ENCODE peak calls at places on chromosome X, in eight cellular contexts. M is K562, T is A549, Q is GM12878, G is HCT116, H is H1, U is HepG2, D is SK-N-SH. I is an unnamed sample.

GRCh38 chrX:49147907-49148306 is 14.7 kb upstream of the MAGIX start:
- DNase-seq in M (no peak), T (no peak), Q (no peak), G (no peak), H (no peak), U (no peak), D (no peak), I (no peak)

GRCh38 chrX:153494541-153495361 is at the start of gene BGN:
- DNase-seq in M (peak), T (peak), Q (no peak), G (no peak), H (peak), U (peak), D (peak), I (peak)

GRCh38 chrX:101956556-101956955 is 24.7 kb upstream of the ZMAT1 start:
- DNase-seq in M (no peak), T (no peak), Q (no peak), G (no peak), H (no peak), U (no peak), D (no peak), I (no peak)

GRCh38 chrX:11558972-11559371 is 106.7 kb downstream of the ARHGAP6 start:
- DNase-seq in M (peak), T (peak), Q (no peak), G (peak), H (peak), U (peak), D (peak), I (no peak)

GRCh38 chrX:46279214-46279924 is 265.9 kb downstream of the ZNF674 start:
- DNase-seq in M (no peak), T (no peak), Q (no peak), G (no peak), H (no peak), U (no peak), D (no peak), I (no peak)

GRCh38 chrX:17376381-17377046 is 1.5 kb downstream of the NHS start:
- DNase-seq in M (no peak), T (peak), Q (no peak), G (no peak), H (peak), U (no peak), D (no peak), I (no peak)

GRCh38 chrX:153871946-153872878 is 13.8 kb downstream of the L1CAM start:
- DNase-seq in M (no peak), T (no peak), Q (no peak), G (no peak), H (no peak), U (no peak), D (peak), I (no peak)

GRCh38 chrX:40402771-40403533 is 177.8 kb upstream of the ATP6AP2 start:
- DNase-seq in M (peak), T (peak), Q (no peak), G (no peak), H (no peak), U (no peak), D (no peak), I (peak)

GRCh38 chrX:47574096-47574553 is 8.1 kb upstream of the TIMP1 start:
- DNase-seq in M (no peak), T (no peak), Q (no peak), G (no peak), H (no peak), U (no peak), D (no peak), I (no peak)

GRCh38 chrX:13069771-13070410 is 25.5 kb upstream of the FAM9C start:
- DNase-seq in M (no peak), T (no peak), Q (no peak), G (no peak), H (no peak), U (no peak), D (no peak), I (peak)

GRCh38 chrX:46209768-46210167 is 335.5 kb downstream of the ZNF674 start:
- DNase-seq in M (no peak), T (no peak), Q (no peak), G (peak), H (no peak), U (no peak), D (no peak), I (no peak)

GRCh38 chrX:123959281-123960063 is 2.0 kb upstream of the STAG2 start:
- DNase-seq in M (peak), T (peak), Q (no peak), G (no peak), H (no peak), U (no peak), D (peak), I (no peak)

GRCh38 chrX:106898462-106898861 is 4.7 kb downstream of the RIPPLY1 start:
- DNase-seq in M (peak), T (peak), Q (peak), G (no peak), H (no peak), U (peak), D (peak), I (peak)

GRCh38 chrX:43559643-43560042 is 96.5 kb upstream of the MAOA start:
- DNase-seq in M (peak), T (peak), Q (no peak), G (peak), H (peak), U (peak), D (peak), I (peak)

GRCh38 chrX:88355252-88355651 is 391.8 kb upstream of the CPXCR1 start:
- DNase-seq in M (no peak), T (no peak), Q (no peak), G (no peak), H (no peak), U (peak), D (no peak), I (no peak)

GRCh38 chrX:144709841-144710240 is 537.5 kb upstream of the SPANXN1 start:
- DNase-seq in M (no peak), T (no peak), Q (no peak), G (no peak), H (no peak), U (no peak), D (no peak), I (no peak)

GRCh38 chrX:17242470-17242869 is 132.5 kb upstream of the NHS start:
- DNase-seq in M (peak), T (no peak), Q (no peak), G (peak), H (peak), U (peak), D (peak), I (peak)

GRCh38 chrX:153488231-153488914 is 6.4 kb upstream of the BGN start:
- DNase-seq in M (no peak), T (no peak), Q (no peak), G (no peak), H (no peak), U (peak), D (no peak), I (peak)

GRCh38 chrX:134294548-134294947 is 57.6 kb downstream of the CCDC160 start:
- DNase-seq in M (peak), T (no peak), Q (no peak), G (no peak), H (no peak), U (no peak), D (peak), I (peak)

GRCh38 chrX:6203462-6204215 is 25.0 kb downstream of the NLGN4X start:
- DNase-seq in M (no peak), T (no peak), Q (no peak), G (no peak), H (no peak), U (no peak), D (no peak), I (no peak)

GRCh38 chrX:95675794-95676193 is 1008.8 kb upstream of the DIAPH2 start:
- DNase-seq in M (no peak), T (no peak), Q (no peak), G (no peak), H (no peak), U (no peak), D (no peak), I (no peak)

GRCh38 chrX:97995834-97996233 is 1112.1 kb downstream of the RPA4 start:
- DNase-seq in M (no peak), T (no peak), Q (no peak), G (no peak), H (no peak), U (no peak), D (no peak), I (no peak)

GRCh38 chrX:34918091-34918736 is 24.4 kb upstream of the FAM47B start:
- DNase-seq in M (no peak), T (peak), Q (no peak), G (no peak), H (no peak), U (no peak), D (no peak), I (peak)

GRCh38 chrX:17511556-17511955 is 136.6 kb downstream of the NHS start:
- DNase-seq in M (no peak), T (no peak), Q (no peak), G (no peak), H (no peak), U (no peak), D (no peak), I (peak)

GRCh38 chrX:13201605-13202219 is 118.1 kb downstream of the ATXN3L start:
- DNase-seq in M (no peak), T (no peak), Q (no peak), G (no peak), H (peak), U (no peak), D (no peak), I (no peak)

GRCh38 chrX:101229155-101229554 is 9.6 kb downstream of the DRP2 start:
- DNase-seq in M (no peak), T (no peak), Q (no peak), G (no peak), H (no peak), U (no peak), D (no peak), I (peak)

GRCh38 chrX:115560978-115561604 is at the start of gene PLS3:
- DNase-seq in M (no peak), T (peak), Q (no peak), G (peak), H (peak), U (peak), D (peak), I (peak)

GRCh38 chrX:22323541-22323940 is 50.8 kb downstream of the CBLL2 start:
- DNase-seq in M (no peak), T (no peak), Q (no peak), G (no peak), H (no peak), U (no peak), D (no peak), I (peak)
- TF ChIP-seq RAD21 in M (no peak), T (no peak), Q (no peak), G (no peak), H (no peak), U (no peak), D (no peak), I (no peak)

GRCh38 chrX:53684415-53685192 is 1.9 kb downstream of the HUWE1 start:
- DNase-seq in M (no peak), T (peak), Q (no peak), G (no peak), H (no peak), U (no peak), D (no peak), I (no peak)
- TF ChIP-seq RAD21 in M (no peak), T (no peak), Q (no peak), G (no peak), H (no peak), U (no peak), D (no peak), I (no peak)

GRCh38 chrX:698246-698645 is 67.7 kb downstream of the SHOX start:
- DNase-seq in M (no peak), T (no peak), Q (no peak), G (no peak), H (no peak), U (no peak), D (no peak), I (no peak)

GRCh38 chrX:703466-704210 is 73.0 kb downstream of the SHOX start:
- DNase-seq in M (no peak), T (no peak), Q (no peak), G (no peak), H (no peak), U (no peak), D (no peak), I (no peak)

GRCh38 chrX:701673-702072 is 71.1 kb downstream of the SHOX start:
- DNase-seq in M (no peak), T (no peak), Q (no peak), G (no peak), H (no peak), U (no peak), D (no peak), I (no peak)

GRCh38 chrX:700936-701335 is 70.3 kb downstream of the SHOX start:
- DNase-seq in M (no peak), T (no peak), Q (no peak), G (no peak), H (no peak), U (no peak), D (no peak), I (no peak)
- TF ChIP-seq RAD21 in M (no peak), T (no peak), Q (no peak), G (no peak), H (no peak), U (no peak), D (no peak), I (no peak)

GRCh38 chrX:96704661-96705060 is 20.0 kb downstream of the DIAPH2 start:
- DNase-seq in M (no peak), T (no peak), Q (no peak), G (no peak), H (no peak), U (no peak), D (no peak), I (peak)
- TF ChIP-seq RAD21 in M (no peak), T (no peak), Q (no peak), G (no peak), H (no peak), U (no peak), D (no peak), I (no peak)

GRCh38 chrX:78506248-78506647 is 152.9 kb downstream of the RTL3 start:
- DNase-seq in M (no peak), T (no peak), Q (no peak), G (no peak), H (no peak), U (no peak), D (no peak), I (no peak)
- TF ChIP-seq RAD21 in M (no peak), T (no peak), Q (no peak), G (no peak), H (no peak), U (no peak), D (no peak), I (no peak)

DNA sequence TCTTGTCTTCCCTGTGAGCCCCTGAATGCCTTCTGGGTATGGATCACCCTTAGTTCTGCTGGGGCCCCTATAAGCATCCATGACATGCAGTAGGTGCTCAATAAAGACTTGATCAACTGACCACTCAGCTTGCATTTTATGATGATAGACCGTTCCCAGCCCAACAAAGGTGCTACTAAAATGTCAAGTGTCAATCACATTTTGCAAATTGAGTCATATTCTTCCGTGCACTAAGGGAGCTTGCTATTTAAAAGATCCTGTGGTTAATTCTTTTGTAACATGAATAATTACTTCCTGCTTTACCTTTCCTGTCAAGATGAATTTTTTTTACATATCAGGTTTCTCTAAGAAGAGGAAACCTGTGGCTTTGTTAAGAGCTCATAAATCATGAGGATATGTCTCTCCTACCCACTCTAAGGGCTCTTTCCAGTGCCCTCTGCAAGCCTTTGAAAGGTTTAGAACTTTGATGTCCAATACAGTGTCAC is 47.6 kb downstream of the SH3KBP1 start:
- DNase-seq in M (no peak), T (no peak), Q (peak), G (peak), H (no peak), U (no peak), D (no peak), I (no peak)
- TF ChIP-seq RAD21 in M (no peak), T (no peak), Q (no peak), G (peak), H (no peak), U (no peak), D (no peak), I (no peak)

DNA sequence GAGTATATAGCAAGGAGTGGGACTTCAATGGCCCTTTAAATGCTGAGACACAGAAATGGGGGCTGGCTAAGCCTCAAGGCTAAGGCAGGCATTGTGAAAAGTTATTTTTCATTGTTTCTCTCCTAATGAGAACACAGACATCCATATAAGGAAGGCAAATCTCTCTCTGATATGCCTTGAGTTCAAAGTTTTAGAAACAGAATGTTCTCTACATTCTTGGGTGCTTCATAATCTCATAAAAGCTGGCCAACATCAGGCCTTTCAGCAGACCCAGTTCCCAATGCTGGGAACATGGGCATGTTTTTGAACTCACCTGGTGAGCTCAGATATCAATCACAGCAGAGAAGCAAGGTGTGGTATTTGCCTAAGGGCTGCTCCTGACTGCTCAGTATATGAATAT is 19.4 kb upstream of the RAB40A start:
- DNase-seq in M (no peak), T (no peak), Q (no peak), G (no peak), H (no peak), U (no peak), D (no peak), I (peak)
- TF ChIP-seq RAD21 in M (no peak), T (no peak), Q (no peak), G (no peak), H (no peak), U (no peak), D (no peak), I (no peak)

DNA sequence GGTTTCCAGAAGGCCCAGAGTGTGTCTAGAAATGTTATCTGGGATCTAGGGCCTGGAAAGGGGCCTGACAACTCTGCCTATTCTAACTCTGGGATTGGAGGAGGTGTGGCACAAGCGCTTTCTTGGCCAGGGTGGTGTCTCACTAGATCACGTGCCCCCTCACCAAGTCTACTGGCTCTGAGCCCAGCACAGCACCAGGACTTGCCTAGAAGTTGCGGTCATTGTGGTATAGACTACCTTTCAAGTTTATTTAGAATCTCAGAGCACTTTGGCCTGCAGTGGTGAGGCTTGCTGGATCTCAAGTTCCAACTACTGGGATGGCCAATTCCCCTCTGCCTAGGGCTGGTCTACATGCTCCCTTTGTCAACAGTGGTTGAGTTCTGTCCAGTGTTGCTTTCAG is 223.3 kb upstream of the MAGEB2 start:
- DNase-seq in M (no peak), T (no peak), Q (no peak), G (no peak), H (no peak), U (no peak), D (no peak), I (no peak)
- TF ChIP-seq RAD21 in M (no peak), T (no peak), Q (no peak), G (no peak), H (no peak), U (no peak), D (no peak), I (no peak)

GRCh38 chrX:38336538-38337240 is 9.4 kb upstream of the RPGR start:
- DNase-seq in M (no peak), T (no peak), Q (no peak), G (no peak), H (no peak), U (no peak), D (no peak), I (no peak)
- TF ChIP-seq RAD21 in M (no peak), T (no peak), Q (no peak), G (no peak), H (no peak), U (no peak), D (no peak), I (no peak)

I was measured in IMR-90.